ENCODE peak calls at places on chromosomes 1 and 21, in seven cellular contexts. N is heart right ventricle, O is osteoblast, I is PC-9, R is fibroblast of lung, G is neural crest cell, E is tibial nerve. P is an unnamed sample.

GRCh38 chr1:42941640-42942330 is 16.9 kb downstream of the SLC2A1 start:
- DNase-seq in N (peak), O (peak), I (peak), R (peak), G (no peak), E (no peak), P (no peak)

GRCh38 chr1:201400257-201401230 is 1.4 kb upstream of the LAD1 start:
- DNase-seq in N (no peak), O (peak), I (no peak), R (no peak), G (no peak), E (no peak), P (no peak)

GRCh38 chr1:197437891-197438853 is 170.1 kb downstream of the CRB1 start:
- DNase-seq in N (no peak), O (no peak), I (no peak), R (peak), G (no peak), E (no peak), P (no peak)

GRCh38 chr1:35576061-35576765 is 3.1 kb downstream of the TFAP2E start:
- DNase-seq in N (no peak), O (peak), I (no peak), R (no peak), G (no peak), E (no peak), P (no peak)

GRCh38 chr1:16017461-16018303 is at the start of gene HSPB7:
- DNase-seq in N (peak), O (peak), I (no peak), R (peak), G (no peak), E (peak), P (no peak)

GRCh38 chr1:37288900-37289299 is 185.5 kb upstream of the ZC3H12A start:
- DNase-seq in N (no peak), O (no peak), I (no peak), R (no peak), G (no peak), E (no peak), P (no peak)

GRCh38 chr1:36414384-36414783 is 16.7 kb upstream of the LSM10 start:
- DNase-seq in N (no peak), O (no peak), I (no peak), R (no peak), G (no peak), E (no peak), P (no peak)

GRCh38 chr1:31306278-31306677 is 9.4 kb downstream of the ZCCHC17 start:
- DNase-seq in N (no peak), O (peak), I (no peak), R (peak), G (no peak), E (no peak), P (no peak)

GRCh38 chr1:47241114-47242113 is 9.4 kb upstream of the TAL1 start:
- DNase-seq in N (no peak), O (no peak), I (no peak), R (no peak), G (no peak), E (no peak), P (no peak)

GRCh38 chr1:25774921-25775774 is 24.8 kb upstream of the SELENON start:
- DNase-seq in N (no peak), O (peak), I (peak), R (no peak), G (no peak), E (no peak), P (peak)

GRCh38 chr1:907611-908451 is 15.9 kb upstream of the SAMD11 start:
- DNase-seq in N (no peak), O (peak), I (no peak), R (no peak), G (no peak), E (no peak), P (no peak)

GRCh38 chr21:33839167-33839716 is 76.4 kb downstream of the ATP5PO start:
- DNase-seq in N (no peak), O (no peak), I (no peak), R (no peak), G (no peak), E (no peak), P (no peak)
- TF ChIP-seq CTCF in N (no peak), O (no peak), I (no peak), R (no peak), G (no peak), E (no peak), P (no peak)

GRCh38 chr1:41611932-41612450 is 127.5 kb upstream of the EDN2 start:
- DNase-seq in N (no peak), O (no peak), I (no peak), R (no peak), G (no peak), E (no peak), P (no peak)

GRCh38 chr1:41613646-41614592 is 129.4 kb upstream of the EDN2 start:
- DNase-seq in N (no peak), O (no peak), I (no peak), R (peak), G (no peak), E (no peak), P (no peak)

GRCh38 chr1:41614818-41615217 is 130.3 kb upstream of the EDN2 start:
- DNase-seq in N (no peak), O (peak), I (no peak), R (no peak), G (no peak), E (no peak), P (no peak)

GRCh38 chr1:41611068-41611931 is 126.8 kb upstream of the EDN2 start:
- DNase-seq in N (no peak), O (no peak), I (no peak), R (no peak), G (no peak), E (no peak), P (no peak)

GRCh38 chr1:41612953-41613352 is 128.5 kb upstream of the EDN2 start:
- DNase-seq in N (no peak), O (no peak), I (no peak), R (no peak), G (no peak), E (no peak), P (no peak)
- TF ChIP-seq CTCF in N (no peak), O (no peak), I (no peak), R (no peak), G (no peak), E (no peak), P (no peak)

GRCh38 chr1:192491804-192492554 is 83.6 kb upstream of the RGS1 start:
- DNase-seq in N (no peak), O (peak), I (no peak), R (no peak), G (no peak), E (no peak), P (no peak)
- TF ChIP-seq CTCF in N (no peak), O (no peak), I (no peak), R (no peak), G (no peak), E (no peak), P (no peak)

GRCh38 chr1:183281553-183282091 is 95.6 kb downstream of the LAMC2 start:
- DNase-seq in N (peak), O (peak), I (peak), R (peak), G (peak), E (peak), P (peak)

GRCh38 chr1:183279835-183280234 is 93.8 kb downstream of the LAMC2 start:
- DNase-seq in N (no peak), O (peak), I (peak), R (peak), G (no peak), E (no peak), P (no peak)

GRCh38 chr1:183282101-183282855 is 96.2 kb downstream of the LAMC2 start:
- DNase-seq in N (no peak), O (no peak), I (no peak), R (no peak), G (no peak), E (no peak), P (no peak)

GRCh38 chr1:183278736-183279591 is 92.9 kb downstream of the LAMC2 start:
- DNase-seq in N (no peak), O (peak), I (peak), R (peak), G (no peak), E (no peak), P (no peak)

DNA sequence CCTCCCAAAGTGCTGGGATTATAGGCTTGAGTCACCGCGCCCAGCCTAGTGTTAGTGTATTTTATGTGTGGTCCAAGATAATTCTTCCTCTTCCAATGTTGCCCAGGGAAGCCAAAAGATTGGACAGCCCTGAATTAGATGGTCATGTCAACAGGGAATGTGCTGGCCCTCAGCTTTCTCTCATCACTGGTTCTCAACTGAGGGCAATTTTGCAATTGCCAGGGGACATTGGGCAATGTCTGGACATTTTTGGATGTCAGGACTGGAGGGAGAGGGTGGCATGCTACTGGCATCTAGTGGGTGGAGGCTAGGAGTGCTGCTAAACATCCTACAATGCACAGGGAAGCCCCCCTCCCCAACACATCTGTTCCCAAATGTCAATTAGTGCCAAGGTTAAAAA is 95.0 kb downstream of the LAMC2 start:
- DNase-seq in N (no peak), O (peak), I (no peak), R (no peak), G (no peak), E (peak), P (no peak)
- TF ChIP-seq CTCF in N (no peak), O (no peak), I (no peak), R (no peak), G (no peak), E (no peak), P (no peak)

DNA sequence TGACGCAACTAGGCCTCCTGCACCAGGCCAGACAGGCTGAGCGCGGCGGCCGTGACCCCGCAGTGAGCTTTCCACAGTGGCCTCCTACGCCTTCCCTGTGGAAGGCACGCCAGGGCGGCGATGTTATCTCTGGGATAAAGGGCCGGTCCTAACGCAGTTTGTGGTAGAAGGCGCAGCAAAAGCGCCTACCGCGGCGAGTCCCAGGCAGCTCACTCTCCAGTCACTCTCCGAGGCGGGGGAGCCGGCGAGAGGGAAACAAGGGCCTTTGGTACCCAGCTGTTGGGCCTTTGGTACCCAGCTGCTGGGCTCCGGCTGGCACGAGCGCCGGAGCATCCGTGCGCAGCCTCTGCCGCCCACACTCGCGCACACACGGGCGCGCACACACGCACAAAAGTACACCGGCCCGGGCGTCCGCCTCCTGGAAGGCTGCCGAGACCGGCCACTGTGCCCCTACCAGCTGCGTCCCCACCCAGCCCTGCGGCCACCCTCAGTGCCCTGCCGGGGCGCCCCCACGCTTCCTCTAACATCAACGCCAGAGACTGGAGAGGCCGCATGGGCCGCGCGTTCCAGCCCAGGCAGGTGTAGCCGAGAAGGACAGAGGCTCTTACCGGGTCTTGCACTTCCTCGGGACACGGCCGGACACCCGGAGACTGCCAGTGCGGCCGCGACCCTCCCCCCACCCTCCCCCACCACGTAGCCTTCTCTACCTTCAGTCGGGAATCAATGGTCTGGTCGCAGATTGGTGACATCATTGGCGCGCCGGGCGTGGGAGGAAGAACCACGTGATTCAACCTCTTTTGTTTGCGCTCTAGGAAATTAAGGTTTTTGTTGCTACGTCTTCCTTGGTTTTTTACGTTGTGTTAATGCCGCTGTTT is 19.5 kb upstream of the ADAR start:
- DNase-seq in N (peak), O (peak), I (peak), R (peak), G (peak), E (peak), P (peak)
- TF ChIP-seq CTCF in N (no peak), O (no peak), I (no peak), R (no peak), G (no peak), E (no peak), P (no peak)

GRCh38 chr1:223483511-223483910 is 90.3 kb downstream of the CCDC185 start:
- DNase-seq in N (no peak), O (no peak), I (no peak), R (no peak), G (no peak), E (no peak), P (no peak)

GRCh38 chr1:223489439-223489838 is 96.2 kb downstream of the CCDC185 start:
- DNase-seq in N (no peak), O (no peak), I (no peak), R (no peak), G (no peak), E (no peak), P (no peak)

GRCh38 chr1:223487514-223488259 is 94.5 kb downstream of the CCDC185 start:
- DNase-seq in N (no peak), O (no peak), I (no peak), R (no peak), G (no peak), E (no peak), P (no peak)

GRCh38 chr1:223482766-223483165 is 89.6 kb downstream of the CCDC185 start:
- DNase-seq in N (no peak), O (no peak), I (no peak), R (no peak), G (no peak), E (no peak), P (no peak)

DNA sequence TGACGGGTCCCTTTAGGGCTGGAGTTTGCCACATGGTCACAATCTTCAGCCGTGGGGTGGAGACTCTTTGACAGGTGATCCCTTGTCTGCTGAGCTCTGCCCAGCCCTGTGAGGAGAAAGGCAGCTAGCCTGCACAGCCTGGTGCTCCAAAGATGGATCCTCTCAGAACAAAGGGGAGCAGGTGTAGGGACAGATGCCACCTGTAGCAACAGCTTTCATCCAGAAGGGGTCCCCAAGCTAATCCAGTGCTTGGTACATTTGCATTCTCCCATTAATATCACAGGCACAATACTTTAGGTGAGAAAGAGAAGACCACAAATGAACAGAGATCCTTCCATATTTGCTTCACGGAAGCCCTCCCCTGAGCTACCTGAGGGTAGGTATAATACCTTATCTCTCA is 93.2 kb downstream of the CCDC185 start:
- DNase-seq in N (no peak), O (no peak), I (no peak), R (no peak), G (no peak), E (no peak), P (no peak)
- TF ChIP-seq CTCF in N (no peak), O (no peak), I (peak), R (no peak), G (no peak), E (no peak), P (peak)

GRCh38 chr1:192477630-192478029 is 97.9 kb upstream of the RGS1 start:
- DNase-seq in N (no peak), O (no peak), I (peak), R (peak), G (no peak), E (no peak), P (no peak)
- TF ChIP-seq CTCF in N (peak), O (peak), I (peak), R (no peak), G (peak), E (peak), P (peak)

GRCh38 chr1:226649780-226650179 is 89.3 kb downstream of the ITPKB start:
- DNase-seq in N (no peak), O (peak), I (no peak), R (peak), G (no peak), E (peak), P (peak)
- TF ChIP-seq CTCF in N (no peak), O (peak), I (peak), R (peak), G (peak), E (peak), P (peak)

P was measured in CD4-positive, alpha-beta T cell.